ENCODE peak calls at places on chromosome X, in six cellular contexts. I is HCT116, V is H1, K is GM12878, W is HepG2, G is K562. A is an unnamed sample.

GRCh38 chrX:123860506-123860840 is 620 bp downstream of the XIAP start:
- DNase-seq in W (peak), K (peak), G (no peak), V (no peak), I (no peak), A (peak)

GRCh38 chrX:50941638-50942037 is 31.1 kb downstream of the BMP15 start:
- DNase-seq in I (no peak), W (no peak), V (peak), K (no peak), G (peak), A (no peak)

GRCh38 chrX:18676470-18676869 is 4.6 kb upstream of the RS1 start:
- DNase-seq in I (no peak), K (no peak), G (peak), V (peak), W (peak), A (no peak)

GRCh38 chrX:137565921-137566745 is at the start of gene ZIC3:
- DNase-seq in V (peak), K (no peak), G (no peak), I (no peak), W (no peak), A (peak)

GRCh38 chrX:147476008-147476407 is 435.7 kb upstream of the FMR1 start:
- DNase-seq in V (no peak), K (no peak), G (peak), W (peak), I (no peak), A (no peak)

GRCh38 chrX:8091526-8091925 is 79.5 kb downstream of the VCX2 start:
- DNase-seq in V (no peak), I (no peak), G (no peak), W (no peak), K (no peak), A (no peak)

GRCh38 chrX:6226053-6226645 is 2.5 kb downstream of the NLGN4X start:
- DNase-seq in K (no peak), I (no peak), W (no peak), V (peak), G (no peak), A (no peak)

GRCh38 chrX:130330706-130331105 is 9.0 kb upstream of the SLC25A14 start:
- DNase-seq in K (peak), V (peak), I (peak), G (peak), W (peak), A (peak)

GRCh38 chrX:56763556-56764152 is 34.6 kb downstream of the NBDY start:
- DNase-seq in W (peak), V (peak), G (peak), K (no peak), I (no peak), A (no peak)

DNA sequence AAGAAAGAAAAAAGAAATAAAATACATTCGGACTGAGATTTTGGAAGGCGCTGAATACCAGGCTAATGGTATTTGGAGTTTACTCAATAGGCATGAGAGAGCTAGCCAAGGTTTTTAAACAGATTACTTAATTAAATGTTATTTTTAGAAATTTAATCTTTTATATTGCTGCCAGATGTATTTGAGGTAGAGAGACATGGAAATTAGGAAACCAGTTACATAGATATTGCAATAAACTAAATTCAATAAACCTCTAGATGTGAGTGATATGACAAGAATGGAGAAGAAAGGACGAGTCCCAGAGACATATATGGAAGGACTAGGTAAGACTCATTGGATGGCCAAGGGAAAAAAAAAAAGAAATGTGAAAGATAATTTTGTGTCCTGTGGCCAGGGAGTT is 38.5 kb upstream of the IL13RA1 start:
- DNase-seq in G (no peak), K (no peak), V (no peak), W (no peak), I (no peak), A (no peak)
- H2AFZ ChIP-seq in G (no peak), K (no peak), V (no peak), W (no peak), I (no peak), A (no peak)

GRCh38 chrX:25534096-25534495 is 518.3 kb upstream of the ARX start:
- DNase-seq in K (no peak), I (no peak), G (no peak), V (no peak), W (no peak), A (peak)

GRCh38 chrX:25531096-25531495 is 515.3 kb upstream of the ARX start:
- DNase-seq in G (no peak), W (no peak), V (no peak), I (no peak), K (no peak), A (no peak)

GRCh38 chrX:25536307-25536970 is 520.7 kb upstream of the ARX start:
- DNase-seq in I (no peak), W (peak), G (no peak), K (no peak), V (no peak), A (no peak)
- TF ChIP-seq POLR2A in I (no peak), W (no peak), G (no peak), K (no peak), V (no peak), A (no peak)

DNA sequence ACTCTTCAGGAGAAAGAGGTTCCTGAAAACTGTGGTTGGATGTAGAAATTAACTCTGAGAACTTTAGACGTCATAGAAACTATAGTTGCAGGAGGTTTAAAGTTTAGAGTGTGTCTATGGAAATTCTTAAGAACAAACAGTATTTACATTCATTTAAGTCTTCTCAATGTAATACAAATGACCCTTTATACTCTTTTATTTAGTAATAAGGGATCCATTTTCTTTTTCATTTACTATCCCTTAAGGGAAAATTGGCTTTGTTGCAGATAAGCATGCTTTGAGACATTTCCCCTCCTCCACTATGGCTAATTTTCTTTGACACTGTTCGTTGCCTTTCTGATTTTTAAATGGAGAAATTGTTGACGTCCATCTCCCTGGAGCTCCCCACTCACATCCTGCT is 96.4 kb downstream of the POLA1 start:
- DNase-seq in I (no peak), K (no peak), W (no peak), G (no peak), V (no peak), A (no peak)
- TF ChIP-seq MAX in I (no peak), K (no peak), W (no peak), G (no peak), V (no peak), A (no peak)

DNA sequence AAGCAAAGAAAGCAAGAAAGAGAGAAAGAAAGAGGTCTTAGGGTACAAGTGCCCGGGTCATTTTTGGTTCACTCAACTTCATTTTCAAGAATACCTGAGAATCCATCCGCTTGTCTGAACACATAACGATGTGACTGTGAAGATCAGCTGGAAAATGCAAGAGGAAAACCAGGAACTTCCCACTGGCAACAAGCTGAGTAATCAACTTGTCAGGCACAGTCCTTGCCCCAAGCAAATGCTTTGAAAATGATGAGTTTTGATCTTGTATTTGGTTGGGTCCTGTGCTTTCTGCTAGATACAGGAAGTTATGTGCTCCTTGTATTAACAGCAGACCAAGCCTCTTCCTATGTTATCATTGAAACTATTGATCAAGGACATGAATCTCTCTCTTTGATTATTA is 239.1 kb downstream of the ASMT start:
- DNase-seq in I (no peak), G (no peak), W (no peak), K (no peak), V (no peak), A (no peak)
- H2AFZ ChIP-seq in I (no peak), G (no peak), W (no peak), K (no peak), V (no peak), A (no peak)

DNA sequence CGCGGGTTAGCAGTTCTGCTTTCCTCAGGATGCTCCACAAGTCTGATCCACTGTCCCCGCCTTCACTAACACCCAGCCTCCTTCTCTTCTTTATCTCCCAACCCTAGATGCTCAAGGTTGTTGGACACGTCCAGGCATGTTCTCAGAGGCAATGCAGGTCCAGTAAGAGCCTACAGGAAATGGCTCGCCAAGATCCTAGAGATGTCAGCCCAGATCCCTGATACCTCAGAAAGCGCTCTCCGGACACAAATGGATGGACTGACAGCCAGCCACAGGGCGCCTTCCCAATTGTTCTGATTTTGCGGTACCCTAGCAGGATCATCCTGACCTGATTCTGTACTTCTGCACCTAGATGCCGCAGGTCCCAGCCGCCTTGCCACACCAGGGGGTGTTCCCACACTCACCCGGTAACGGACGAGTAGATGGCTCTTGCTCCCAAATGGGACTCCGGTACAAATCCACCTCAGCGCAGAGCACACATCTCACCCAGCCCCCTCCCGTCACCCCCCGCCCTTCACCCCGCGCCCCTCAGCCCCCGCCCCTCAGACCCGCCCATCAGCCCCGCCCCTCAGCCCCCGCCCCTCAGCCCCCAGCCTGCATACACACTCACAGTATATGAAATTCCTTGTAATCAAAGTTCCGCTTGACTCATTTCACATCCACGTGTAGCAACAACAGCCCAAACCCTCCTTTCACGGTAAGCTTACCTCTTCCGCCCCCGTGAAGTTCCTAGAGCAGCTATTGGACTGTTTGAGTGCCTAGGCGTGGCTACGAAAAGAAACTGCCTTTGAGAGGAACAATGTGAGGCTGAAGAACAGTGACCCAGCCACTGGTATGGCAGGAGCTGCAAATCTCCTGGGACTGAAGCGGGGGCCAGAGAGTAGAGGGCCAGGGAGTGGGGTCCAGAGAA is at the start of gene EDA2R:
- DNase-seq in W (peak), G (no peak), K (peak), I (no peak), V (peak), A (peak)
- TF ChIP-seq POLR2A in W (no peak), G (no peak), K (peak), I (peak), V (no peak), A (no peak)

DNA sequence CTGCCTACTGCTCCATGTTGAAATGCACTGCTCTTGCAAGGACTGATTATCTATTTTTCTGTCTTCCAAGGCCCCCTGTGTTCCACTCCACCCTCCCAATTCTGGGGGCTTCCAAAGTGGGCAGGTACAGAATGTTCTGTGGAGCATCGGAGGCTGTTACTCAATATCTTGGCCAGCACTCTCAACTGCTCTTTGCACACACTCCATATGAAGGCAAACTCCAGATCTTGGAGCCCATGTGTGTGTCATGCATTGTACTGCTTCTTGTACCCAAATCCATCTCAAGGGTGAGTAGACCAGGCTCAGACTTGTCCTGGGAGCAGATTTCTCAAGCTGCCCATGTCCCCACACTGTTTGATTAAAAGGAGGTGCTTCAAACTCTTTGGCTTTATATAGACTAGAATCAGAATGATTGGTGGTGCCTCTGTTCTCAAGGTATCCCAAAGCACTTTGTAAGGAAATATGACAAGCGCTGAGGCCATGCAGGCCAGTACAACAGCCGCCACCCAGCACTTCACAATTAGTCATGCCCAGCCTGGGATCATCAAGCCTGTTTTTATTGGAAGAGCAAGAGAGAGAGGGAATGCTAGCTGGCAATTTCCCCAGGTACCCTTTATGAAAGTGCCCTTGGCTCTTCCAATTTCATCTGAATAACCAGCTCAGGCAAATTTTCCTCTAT is 44.3 kb downstream of the AR start:
- DNase-seq in G (no peak), V (no peak), K (no peak), I (no peak), W (no peak), A (no peak)
- TF ChIP-seq MAX in G (no peak), V (no peak), K (no peak), I (no peak), W (no peak), A (no peak)

DNA sequence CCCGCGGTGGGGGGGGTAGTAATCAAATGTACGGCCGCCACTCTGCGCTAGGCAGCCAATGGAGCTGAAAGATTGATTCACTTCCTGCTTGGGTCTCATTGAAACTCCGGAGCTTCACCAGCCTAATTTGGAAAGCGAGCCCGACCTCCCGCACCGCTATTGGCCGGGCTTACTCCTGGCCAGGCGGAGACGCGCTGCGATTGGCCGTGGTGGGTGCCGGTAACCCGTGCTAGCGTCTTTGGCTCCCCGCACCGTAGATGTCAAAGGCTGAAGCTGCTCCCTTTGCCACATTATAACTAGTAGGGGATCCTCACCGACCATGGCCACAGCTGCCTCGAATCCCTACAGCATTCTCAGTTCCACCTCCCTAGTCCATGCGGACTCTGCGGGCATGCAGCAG is at the start of gene POU3F4:
- DNase-seq in G (no peak), W (no peak), I (no peak), K (no peak), V (peak), A (no peak)
- H2AFZ ChIP-seq in G (no peak), W (no peak), I (no peak), K (no peak), V (peak), A (no peak)

GRCh38 chrX:154547245-154548027 is at the start of gene IKBKG:
- DNase-seq in G (peak), V (peak), W (peak), K (peak), I (peak), A (peak)
- TF ChIP-seq POLR2A in G (peak), V (peak), W (no peak), K (peak), I (peak), A (no peak)

DNA sequence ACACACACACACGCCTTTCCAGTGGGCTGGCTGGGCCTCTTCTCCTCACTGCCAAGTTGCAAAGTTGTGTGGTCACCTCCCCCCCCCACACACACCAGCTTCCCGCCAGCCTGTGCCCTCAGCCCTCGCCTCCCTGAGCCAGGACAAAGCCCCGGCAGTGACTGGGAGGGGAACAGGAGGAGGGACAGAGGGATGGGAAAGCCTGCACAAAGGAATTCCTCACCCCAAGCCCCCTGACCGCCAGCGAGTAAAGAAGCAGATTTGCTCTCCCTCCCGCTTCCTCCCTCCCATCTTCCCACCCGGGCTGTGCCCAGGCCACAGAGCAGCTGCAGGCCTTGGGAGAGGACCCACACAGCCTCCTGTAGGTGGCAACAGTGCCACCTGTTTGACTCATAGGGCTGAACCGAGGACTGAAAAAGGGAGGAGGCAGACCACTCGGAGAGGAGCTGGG is at the start of gene GDPD2:
- DNase-seq in K (no peak), I (no peak), W (peak), V (peak), G (no peak), A (no peak)
- TF ChIP-seq MAX in K (no peak), I (no peak), W (no peak), V (peak), G (no peak), A (no peak)

GRCh38 chrX:131729295-131729694 is 185.4 kb downstream of the OR13H1 start:
- DNase-seq in K (peak), V (no peak), G (no peak), I (no peak), W (no peak), A (no peak)

GRCh38 chrX:131724292-131724691 is 180.4 kb downstream of the OR13H1 start:
- DNase-seq in V (no peak), G (no peak), I (no peak), W (no peak), K (no peak), A (no peak)

GRCh38 chrX:131728295-131729145 is 184.6 kb downstream of the OR13H1 start:
- DNase-seq in W (no peak), G (no peak), K (peak), V (no peak), I (no peak), A (no peak)

GRCh38 chrX:131725001-131725654 is 181.3 kb downstream of the OR13H1 start:
- DNase-seq in K (no peak), I (no peak), W (no peak), G (no peak), V (no peak), A (no peak)

DNA sequence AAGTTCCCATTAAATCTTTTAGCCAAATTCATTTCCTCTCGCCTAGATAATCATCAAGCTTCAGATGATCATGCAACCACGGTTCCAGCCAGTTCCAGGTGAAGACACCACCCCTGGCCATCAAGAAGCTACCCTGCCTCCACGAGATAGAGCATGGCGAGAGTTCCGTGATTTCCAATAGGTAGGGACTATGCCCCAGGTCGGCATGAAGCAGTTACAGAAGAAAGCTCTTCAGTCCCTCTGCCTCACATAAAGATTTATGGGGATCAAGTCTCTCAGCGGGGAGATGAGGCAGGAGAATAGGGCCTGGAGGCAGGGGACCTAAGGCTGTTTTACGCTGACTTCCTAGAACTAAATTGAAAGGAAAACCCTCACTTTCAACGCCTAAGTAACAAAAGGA is 183.9 kb downstream of the OR13H1 start:
- DNase-seq in I (no peak), G (no peak), K (no peak), W (no peak), V (no peak), A (no peak)
- H2AFZ ChIP-seq in I (no peak), G (no peak), K (peak), W (no peak), V (no peak), A (no peak)